ENCODE peak calls at places on chromosomes 6 and 20, in eight cellular contexts. A is SK-N-SH, U is heart left ventricle, R is breast epithelium, Q is bronchial epithelial cell, L is psoas muscle, B is tibial nerve, G is AG04450. C is an unnamed sample. For H3K27me3, the result is how much of the 10 kb centered on the place peaks cover.

GRCh38 chr20:18679020-18679419 is 91.2 kb downstream of the DTD1 start:
- DNase-seq in A (no peak), U (no peak), R (no peak), Q (no peak), L (no peak), B (no peak), G (no peak), C (no peak)

GRCh38 chr6:13425270-13425905 is 62.0 kb downstream of the GFOD1 start:
- DNase-seq in A (no peak), U (no peak), R (no peak), Q (no peak), L (no peak), B (no peak), G (no peak), C (no peak)

GRCh38 chr20:62907377-62908317 is 18.7 kb downstream of the DIDO1 start:
- DNase-seq in A (peak), U (no peak), R (no peak), Q (no peak), L (no peak), B (no peak), G (no peak), C (no peak)

GRCh38 chr6:104957301-104958177 is 632 bp downstream of the LIN28B start:
- DNase-seq in A (no peak), U (peak), R (no peak), Q (no peak), L (no peak), B (no peak), G (no peak), C (no peak)

GRCh38 chr20:53786445-53787267 is 193.0 kb upstream of the ZNF217 start:
- DNase-seq in A (no peak), U (no peak), R (no peak), Q (peak), L (no peak), B (no peak), G (no peak), C (no peak)

GRCh38 chr20:21505810-21506530 is 7.9 kb downstream of the NKX2-2 start:
- DNase-seq in A (peak), U (peak), R (no peak), Q (no peak), L (no peak), B (no peak), G (no peak), C (no peak)

GRCh38 chr6:16929814-16930213 is 168.6 kb upstream of the ATXN1 start:
- DNase-seq in A (no peak), U (no peak), R (no peak), Q (peak), L (no peak), B (no peak), G (peak), C (no peak)

GRCh38 chr20:9241232-9241692 is 172.4 kb downstream of the PLCB4 start:
- DNase-seq in A (no peak), U (no peak), R (no peak), Q (peak), L (no peak), B (no peak), G (no peak), C (no peak)

GRCh38 chr6:45969883-45970282 is 45.8 kb downstream of the CLIC5 start:
- DNase-seq in A (no peak), U (no peak), R (no peak), Q (no peak), L (no peak), B (no peak), G (no peak), C (no peak)
- H3K4me3 ChIP-seq in A (no peak), U (no peak), R (no peak), Q (no peak), L (no peak), B (no peak), G (no peak), C (no peak)

GRCh38 chr20:5434116-5434515 is 117.4 kb upstream of the PROKR2 start:
- DNase-seq in A (no peak), U (no peak), R (no peak), Q (no peak), L (no peak), B (no peak), G (no peak), C (no peak)
- H3K27me3 ChIP-seq in A (under half), U (under half), R (under half), Q (under half), L (under half), B (under half), G (under half), C (under half)

GRCh38 chr6:31728767-31729514 is at the start of gene DDAH2:
- DNase-seq in A (no peak), U (no peak), R (no peak), Q (no peak), L (no peak), B (no peak), G (no peak), C (peak)

GRCh38 chr6:31729979-31730630 is 1.0 kb upstream of the DDAH2 start:
- DNase-seq in A (peak), U (peak), R (peak), Q (peak), L (peak), B (peak), G (peak), C (peak)

GRCh38 chr6:31729515-31729978 is 448 bp upstream of the DDAH2 start:
- DNase-seq in A (peak), U (peak), R (peak), Q (peak), L (peak), B (peak), G (peak), C (peak)

GRCh38 chr6:31732029-31732428 is 2.9 kb upstream of the DDAH2 start:
- DNase-seq in A (no peak), U (no peak), R (no peak), Q (no peak), L (no peak), B (no peak), G (no peak), C (no peak)

DNA sequence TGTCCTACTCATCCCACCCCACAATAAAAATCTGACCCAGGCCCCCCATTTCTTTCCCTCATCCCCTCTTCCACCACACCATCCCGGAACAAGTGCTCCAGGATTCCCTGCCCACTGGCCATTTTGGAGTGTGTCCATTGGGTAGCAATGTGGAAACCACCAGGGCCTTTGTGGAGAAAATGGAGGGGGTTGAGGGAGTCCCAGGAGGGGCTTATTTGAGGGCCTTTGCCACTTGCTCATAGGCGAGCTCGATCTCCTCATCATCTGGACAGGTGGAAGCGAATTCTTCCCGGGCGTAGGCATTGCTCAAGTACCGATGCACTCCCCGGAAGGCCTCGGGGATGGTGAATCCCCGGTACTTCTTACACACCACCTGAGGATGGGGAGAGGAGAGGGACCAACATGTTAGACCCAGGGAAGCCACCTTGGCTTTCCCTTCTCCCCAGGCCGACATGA is 1.6 kb upstream of the DDAH2 start:
- DNase-seq in A (no peak), U (no peak), R (no peak), Q (no peak), L (no peak), B (no peak), G (no peak), C (no peak)
- H3K4me3 ChIP-seq in A (no peak), U (peak), R (no peak), Q (no peak), L (peak), B (no peak), G (no peak), C (no peak)

DNA sequence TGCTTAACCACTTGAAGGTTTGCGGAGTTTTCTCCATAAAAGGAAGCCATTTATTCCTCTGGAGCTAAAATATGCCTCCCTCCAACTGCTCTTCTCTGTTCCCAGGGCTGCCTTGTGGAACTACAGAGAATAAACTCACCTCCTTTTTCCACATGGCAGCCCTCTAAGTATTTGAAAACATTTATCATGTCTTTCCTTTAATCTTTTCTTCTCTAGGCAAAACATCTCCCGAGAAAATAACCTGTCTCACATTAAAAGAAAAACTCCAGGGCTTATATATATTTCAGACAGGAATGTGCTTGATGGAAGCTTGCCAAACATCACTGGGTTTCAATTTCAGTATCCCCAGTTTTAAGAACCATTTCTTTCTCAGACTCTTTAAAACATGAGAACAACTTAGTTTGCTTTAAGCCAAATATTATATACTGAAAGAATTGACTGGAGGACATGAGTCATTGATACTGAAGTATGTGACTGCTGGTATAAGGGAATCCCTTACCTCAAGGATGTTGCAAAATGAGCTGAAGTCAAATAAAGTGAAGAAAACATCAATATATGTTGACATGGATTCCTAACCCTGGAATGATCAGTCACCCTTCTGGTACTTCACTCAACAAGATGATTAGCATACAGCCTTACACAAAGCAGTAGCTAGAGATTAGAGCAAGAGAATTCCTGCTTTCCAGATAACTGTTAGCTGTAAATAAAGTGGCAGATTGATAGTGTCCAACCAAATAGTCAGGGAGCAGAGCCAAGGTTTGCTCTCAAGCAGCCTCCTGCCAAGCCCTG is 74.0 kb downstream of the ZBTB2 start:
- DNase-seq in A (no peak), U (no peak), R (no peak), Q (peak), L (no peak), B (no peak), G (no peak), C (no peak)
- H3K27me3 ChIP-seq in A (under half), U (under half), R (under half), Q (under half), L (under half), B (under half), G (under half), C (under half)

DNA sequence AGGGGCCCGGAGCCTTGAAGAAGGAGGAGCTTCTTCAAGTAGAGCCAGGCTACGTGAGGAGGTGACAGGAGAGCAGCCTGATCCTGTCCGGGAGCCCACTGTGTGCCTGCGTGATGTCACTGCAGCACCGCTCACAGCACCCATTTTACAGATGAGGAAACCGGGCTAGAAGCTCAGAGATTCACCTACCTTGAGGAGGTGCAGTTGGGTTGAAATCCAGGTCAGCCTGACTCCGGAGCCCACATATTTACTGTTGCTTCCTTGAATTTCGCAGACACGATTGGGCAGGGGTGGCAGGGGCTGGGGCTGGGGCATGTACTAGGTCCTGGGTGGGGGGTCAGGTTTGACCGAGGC is 12.5 kb downstream of the VSTM2L start:
- DNase-seq in A (no peak), U (no peak), R (no peak), Q (no peak), L (no peak), B (no peak), G (no peak), C (no peak)
- H3K4me3 ChIP-seq in A (no peak), U (no peak), R (no peak), Q (no peak), L (peak), B (no peak), G (no peak), C (no peak)